ENCODE peak calls at places on chromosomes 13 and 19, in eight cellular contexts. P is DMS 273 treated with DMSO at 0.1 percent for 48 hours; Y is MCF 10A; M is T-helper 9 cell; W is CD4-positive, alpha-beta T cell; J is cardiac fibroblast; O is GM12891; H is GM12865. A is an unnamed sample.

GRCh38 chr13:42702726-42703125 is 78.7 kb upstream of the FAM216B start:
- DNase-seq in M (no peak), H (no peak), Y (no peak), W (no peak), O (no peak), P (no peak), J (peak), A (no peak)

GRCh38 chr19:45591004-45591637 is 6.5 kb upstream of the OPA3 start:
- DNase-seq in M (no peak), J (no peak), Y (peak), P (no peak), O (no peak), W (no peak), H (peak), A (peak)

GRCh38 chr13:30880756-30881155 is 25.3 kb upstream of the MEDAG start:
- DNase-seq in M (no peak), H (no peak), W (no peak), O (no peak), J (peak), P (no peak), Y (peak), A (no peak)

GRCh38 chr19:39199025-39199424 is 2.3 kb downstream of the NCCRP1 start:
- DNase-seq in P (no peak), O (no peak), W (no peak), M (no peak), Y (no peak), J (peak), H (no peak), A (no peak)

GRCh38 chr13:66887088-66887487 is 343.0 kb downstream of the PCDH9 start:
- DNase-seq in W (no peak), O (no peak), P (no peak), M (no peak), Y (no peak), J (peak), H (no peak), A (no peak)

GRCh38 chr19:50252111-50252886 is 48.9 kb downstream of the MYH14 start:
- DNase-seq in J (peak), Y (no peak), W (peak), O (no peak), H (peak), M (peak), P (no peak), A (peak)

GRCh38 chr13:111177803-111178389 is 62.8 kb downstream of the ARHGEF7 start:
- DNase-seq in H (no peak), J (peak), P (no peak), M (no peak), Y (peak), W (no peak), O (no peak), A (no peak)

GRCh38 chr13:68749801-68750200 is 1357.8 kb upstream of the ATXN8OS start:
- DNase-seq in Y (peak), O (no peak), W (no peak), H (no peak), P (no peak), M (no peak), J (no peak), A (no peak)

GRCh38 chr19:56142087-56142787 is 1.1 kb downstream of the ZNF444 start:
- DNase-seq in M (no peak), O (no peak), H (no peak), Y (no peak), P (no peak), J (no peak), W (no peak), A (no peak)

GRCh38 chr13:98848736-98849135 is 96.3 kb upstream of the SLC15A1 start:
- DNase-seq in H (no peak), J (no peak), O (no peak), W (no peak), Y (no peak), P (no peak), M (no peak), A (no peak)

GRCh38 chr13:39685652-39686051 is 30.2 kb downstream of the COG6 start:
- DNase-seq in P (no peak), M (no peak), Y (no peak), H (no peak), O (no peak), W (no peak), J (no peak), A (peak)

GRCh38 chr19:18590273-18591272 is 2.0 kb downstream of the REX1BD start:
- DNase-seq in W (no peak), H (peak), P (no peak), O (no peak), Y (peak), J (peak), M (no peak), A (no peak)

GRCh38 chr13:32881074-32881791 is 135.0 kb upstream of the KL start:
- DNase-seq in J (peak), M (no peak), W (no peak), H (no peak), O (no peak), P (peak), Y (peak), A (peak)

GRCh38 chr13:20118268-20119140 is 42.3 kb downstream of the GJA3 start:
- DNase-seq in Y (no peak), H (peak), P (no peak), M (peak), O (no peak), W (peak), J (peak), A (no peak)

GRCh38 chr13:110017379-110017778 is 231.0 kb upstream of the IRS2 start:
- DNase-seq in W (no peak), M (no peak), Y (peak), P (no peak), H (no peak), O (no peak), J (peak), A (no peak)

GRCh38 chr19:17001603-17002183 is 24.9 kb downstream of the CPAMD8 start:
- DNase-seq in M (peak), Y (no peak), W (peak), J (no peak), H (no peak), P (no peak), O (no peak), A (peak)

GRCh38 chr19:37920591-37921450 is 13.8 kb downstream of the SIPA1L3 start:
- DNase-seq in H (peak), M (no peak), W (no peak), Y (no peak), O (no peak), P (no peak), J (no peak), A (no peak)

GRCh38 chr13:103839460-103839859 is 773.2 kb upstream of the SLC10A2 start:
- DNase-seq in P (no peak), J (no peak), Y (no peak), O (no peak), W (no peak), H (no peak), M (no peak), A (no peak)

GRCh38 chr13:20964904-20965303 is 62.4 kb upstream of the XPO4 start:
- DNase-seq in O (no peak), J (no peak), H (no peak), M (no peak), W (no peak), Y (peak), P (no peak), A (no peak)

GRCh38 chr19:30064776-30065494 is 122.9 kb downstream of the URI1 start:
- DNase-seq in P (no peak), Y (no peak), O (no peak), J (no peak), M (no peak), H (no peak), W (no peak), A (no peak)

GRCh38 chr19:28981994-28982393 is 231.0 kb downstream of the UQCRFS1 start:
- DNase-seq in W (no peak), Y (no peak), H (no peak), J (no peak), O (no peak), P (no peak), M (no peak), A (no peak)

GRCh38 chr19:55600336-55601028 is 394 bp downstream of the ZNF524 start:
- DNase-seq in J (no peak), H (no peak), M (no peak), P (peak), O (peak), Y (no peak), W (no peak), A (no peak)

GRCh38 chr19:35063940-35064818 is 22.7 kb downstream of the HPN start:
- DNase-seq in W (no peak), Y (peak), M (no peak), O (no peak), J (peak), H (no peak), P (peak), A (peak)

GRCh38 chr13:104297075-104297474 is 1230.9 kb upstream of the SLC10A2 start:
- DNase-seq in J (peak), O (no peak), M (no peak), W (no peak), P (no peak), H (no peak), Y (no peak), A (no peak)

GRCh38 chr19:3243851-3244700 is 19.6 kb downstream of the CELF5 start:
- DNase-seq in J (peak), P (no peak), M (peak), W (peak), H (peak), O (no peak), Y (peak), A (peak)

GRCh38 chr13:31032574-31033095 is 100.2 kb downstream of the TEX26 start:
- DNase-seq in P (no peak), O (no peak), Y (no peak), J (no peak), H (no peak), W (no peak), M (no peak), A (no peak)

GRCh38 chr19:18013621-18014111 is 5.7 kb downstream of the ARRDC2 start:
- DNase-seq in Y (no peak), W (no peak), J (no peak), H (no peak), M (no peak), P (no peak), O (no peak), A (no peak)

GRCh38 chr19:8259142-8259921 is 48.8 kb downstream of the CD320 start:
- DNase-seq in J (no peak), Y (no peak), M (no peak), O (no peak), H (no peak), W (no peak), P (no peak), A (peak)

GRCh38 chr19:52910648-52911047 is 12.6 kb downstream of the ZNF888 start:
- DNase-seq in M (no peak), J (no peak), W (no peak), Y (no peak), P (no peak), O (no peak), H (no peak), A (peak)

GRCh38 chr19:29559743-29560142 is 33.9 kb downstream of the VSTM2B start:
- DNase-seq in H (no peak), Y (no peak), O (no peak), P (no peak), J (no peak), M (no peak), W (no peak), A (no peak)

GRCh38 chr19:18086590-18087138 is at the start of gene IL12RB1:
- DNase-seq in O (peak), W (peak), J (no peak), H (peak), Y (no peak), M (peak), P (no peak), A (peak)

GRCh38 chr13:29963086-29963485 is 112.7 kb upstream of the UBL3 start:
- DNase-seq in W (no peak), M (no peak), O (no peak), J (no peak), P (no peak), Y (no peak), H (no peak), A (no peak)

GRCh38 chr19:41398603-41399002 is 985 bp downstream of the BCKDHA start:
- DNase-seq in O (no peak), M (no peak), J (no peak), H (peak), P (no peak), Y (no peak), W (no peak), A (no peak)

GRCh38 chr13:68428292-68428691 is 1198.2 kb upstream of the PCDH9 start:
- DNase-seq in W (no peak), P (no peak), H (no peak), Y (peak), O (no peak), J (no peak), M (no peak), A (no peak)

GRCh38 chr13:112489199-112489598 is 98.8 kb downstream of the TUBGCP3 start:
- DNase-seq in O (no peak), W (no peak), Y (no peak), J (no peak), P (no peak), M (no peak), H (no peak), A (no peak)

GRCh38 chr19:31319465-31319864 is 29.8 kb downstream of the TSHZ3 start:
- DNase-seq in O (no peak), J (no peak), P (no peak), W (no peak), H (no peak), Y (no peak), M (no peak), A (no peak)

GRCh38 chr13:95870421-95870820 is 182.8 kb downstream of the UGGT2 start:
- DNase-seq in O (no peak), J (no peak), W (no peak), Y (no peak), P (no peak), M (no peak), H (no peak), A (no peak)

GRCh38 chr19:19356500-19356899 is 35.9 kb downstream of the MAU2 start:
- DNase-seq in J (no peak), M (no peak), P (no peak), Y (no peak), H (no peak), O (no peak), W (no peak), A (no peak)